ENCODE peak calls at places on chromosomes 4 and X, in six cellular contexts. W is tibial nerve, F is dorsolateral prefrontal cortex, O is WERI-Rb-1, I is GM10248, M is cardiac fibroblast. C is an unnamed sample.

GRCh38 chrX:25158635-25159034 is 142.9 kb upstream of the ARX start:
- DNase-seq in W (no peak), F (no peak), O (no peak), I (no peak), M (no peak), C (no peak)

GRCh38 chr4:80226091-80226490 is 28.8 kb downstream of the PRDM8 start:
- DNase-seq in W (no peak), F (no peak), O (no peak), I (no peak), M (no peak), C (no peak)

GRCh38 chr4:141375855-141376254 is 155.2 kb downstream of the ZNF330 start:
- DNase-seq in W (no peak), F (no peak), O (no peak), I (no peak), M (peak; percentile 90), C (no peak)

GRCh38 chr4:3656441-3657376 is 109.5 kb upstream of the ADRA2C start:
- DNase-seq in W (no peak), F (no peak), O (no peak), I (no peak), M (no peak), C (no peak)

GRCh38 chrX:71458866-71459265 is 74.0 kb upstream of the OGT start:
- DNase-seq in W (no peak), F (no peak), O (no peak), I (no peak), M (no peak), C (no peak)

GRCh38 chr4:118730683-118731082 is 45.5 kb downstream of the METTL14 start:
- DNase-seq in W (no peak), F (no peak), O (no peak), I (no peak), M (no peak), C (no peak)

GRCh38 chrX:24487576-24487975 is 22.5 kb downstream of the PDK3 start:
- DNase-seq in W (no peak), F (no peak), O (no peak), I (no peak), M (no peak), C (no peak)

GRCh38 chr4:138870739-138871633 is 144.6 kb upstream of the NOCT start:
- DNase-seq in W (peak; percentile 33), F (peak; percentile 56), O (peak; percentile 76), I (peak; percentile 67), M (peak; percentile 80), C (peak; percentile 64)

DNA sequence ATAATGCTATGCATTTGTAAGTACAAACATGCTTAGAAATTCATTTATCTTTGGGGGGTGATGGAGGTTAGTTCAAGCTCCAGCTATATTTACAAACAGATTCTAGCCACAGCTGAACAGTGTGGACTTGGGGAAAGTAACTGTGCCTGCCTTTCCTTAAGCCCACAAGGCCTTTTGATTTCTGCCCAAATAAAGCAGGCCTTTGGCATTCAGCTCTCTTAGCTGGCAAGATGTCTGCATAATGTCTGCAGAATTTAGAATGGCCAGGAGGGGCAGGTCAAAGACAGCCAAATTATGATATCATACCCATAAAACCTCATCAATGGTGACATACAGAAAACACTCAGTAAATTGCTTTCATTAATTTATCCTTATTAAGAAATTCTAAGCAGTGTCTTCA is 538.6 kb upstream of the NR3C2 start:
- DNase-seq in W (no peak), F (no peak), O (no peak), I (no peak), M (no peak), C (no peak)
- TF ChIP-seq CTCF in W (no peak), F (no peak), O (no peak), I (no peak), M (no peak), C (no peak)

GRCh38 chrX:78712381-78712780 is 35.1 kb upstream of the LPAR4 start:
- DNase-seq in W (no peak), F (no peak), O (no peak), I (no peak), M (no peak), C (no peak)

GRCh38 chrX:78708830-78709229 is 38.7 kb upstream of the LPAR4 start:
- DNase-seq in W (no peak), F (no peak), O (no peak), I (no peak), M (no peak), C (no peak)

GRCh38 chrX:78710146-78710545 is 37.4 kb upstream of the LPAR4 start:
- DNase-seq in W (no peak), F (no peak), O (no peak), I (no peak), M (no peak), C (no peak)

GRCh38 chrX:78708171-78708570 is 39.3 kb upstream of the LPAR4 start:
- DNase-seq in W (no peak), F (no peak), O (peak; percentile 11), I (peak; percentile 5), M (peak; percentile 57), C (no peak)
- TF ChIP-seq CTCF in W (no peak), F (no peak), O (peak; percentile 32), I (no peak), M (peak; percentile 58), C (no peak)

DNA sequence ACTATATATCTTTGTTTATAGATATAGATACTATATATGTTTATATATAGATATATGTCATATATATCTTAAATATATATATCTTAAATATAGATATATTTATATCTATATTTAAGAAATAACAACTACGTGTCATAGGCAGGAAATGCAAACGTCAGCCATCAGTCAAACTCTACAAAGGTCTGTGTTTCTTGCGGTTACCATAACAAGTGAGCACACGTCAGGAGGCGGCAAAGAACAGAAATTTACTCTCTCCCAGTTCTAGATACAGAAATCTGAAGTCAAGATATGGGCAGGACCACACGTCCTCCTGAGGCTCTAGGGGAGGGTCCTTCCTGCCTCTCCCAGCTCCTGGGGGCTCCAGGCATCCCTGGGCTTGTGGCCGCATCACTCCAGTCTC is 6.5 kb downstream of the PLCXD1 start:
- DNase-seq in W (no peak), F (peak; percentile 18), O (no peak), I (no peak), M (no peak), C (no peak)
- TF ChIP-seq CTCF in W (no peak), F (no peak), O (no peak), I (no peak), M (no peak), C (no peak)

GRCh38 chrX:94635003-94635402 is 961.0 kb downstream of the FAM133A start:
- DNase-seq in W (no peak), F (no peak), O (no peak), I (no peak), M (no peak), C (no peak)

GRCh38 chrX:94633237-94633636 is 959.2 kb downstream of the FAM133A start:
- DNase-seq in W (no peak), F (no peak), O (no peak), I (no peak), M (no peak), C (no peak)
- TF ChIP-seq CTCF in W (no peak), F (no peak), O (no peak), I (no peak), M (no peak), C (no peak)

GRCh38 chrX:410296-410695 is 23.6 kb upstream of the PPP2R3B start:
- DNase-seq in W (no peak), F (no peak), O (no peak), I (no peak), M (no peak), C (no peak)

GRCh38 chrX:418927-419729 is 32.4 kb upstream of the PPP2R3B start:
- DNase-seq in W (no peak), F (no peak), O (no peak), I (no peak), M (no peak), C (no peak)

DNA sequence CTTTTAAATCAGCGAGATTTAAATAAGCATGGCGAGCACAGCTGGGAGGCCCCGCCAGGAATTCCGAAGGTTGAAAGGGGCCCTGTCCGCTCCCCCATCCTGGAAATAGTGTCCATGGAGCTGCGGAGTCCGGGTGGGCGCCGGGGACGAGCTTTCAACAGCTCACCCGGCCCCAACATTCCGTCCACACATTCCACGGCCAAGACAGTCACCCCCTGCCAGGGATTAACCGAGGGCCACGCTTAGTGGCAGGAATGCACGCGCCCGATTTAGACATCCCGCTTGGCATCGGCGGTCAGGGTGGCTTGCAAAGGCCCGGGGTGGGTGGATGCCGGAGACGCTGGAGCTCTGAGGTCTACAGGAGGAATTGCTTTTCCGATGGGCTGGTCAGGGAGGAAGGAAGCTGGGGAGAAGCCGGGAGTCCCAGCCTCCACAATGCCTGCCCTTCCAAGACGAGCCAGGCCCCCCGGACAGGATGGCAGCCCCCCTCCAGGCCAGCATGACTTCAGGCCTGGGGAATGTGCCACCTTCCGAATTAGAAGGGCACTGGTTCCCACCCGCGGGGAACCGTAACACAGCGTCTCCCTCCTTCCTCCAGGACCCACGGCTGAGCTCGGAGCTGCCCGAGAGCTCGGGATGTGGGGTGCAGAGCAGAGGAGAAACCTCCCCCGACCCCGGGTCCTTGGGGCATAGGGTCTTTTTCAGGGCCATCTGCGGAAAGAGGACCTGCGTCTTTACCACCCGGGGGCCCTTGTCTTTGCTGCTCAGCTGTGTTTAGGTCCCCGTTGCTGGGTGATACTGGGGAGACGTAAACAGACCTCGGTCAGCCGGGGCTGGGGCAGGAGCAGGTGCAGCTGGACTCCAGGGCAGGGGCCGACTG is 26.9 kb upstream of the PPP2R3B start:
- DNase-seq in W (no peak), F (no peak), O (no peak), I (no peak), M (peak; percentile 27), C (no peak)
- TF ChIP-seq CTCF in W (peak; percentile 16), F (no peak), O (no peak), I (no peak), M (peak; percentile 7), C (no peak)